ENCODE peak calls at places on chromosome 22, in eight cellular contexts. U is sigmoid colon, Q is PC-3, D is fibroblast of lung, O is pancreas, B is heart right ventricle, Y is RWPE1, L is lower lobe of right lung. G is an unnamed sample.

GRCh38 chr22:28548411-28548810 is 131.2 kb downstream of the TTC28 start:
- DNase-seq in U (no peak), Q (no peak), D (peak; percentile 3), O (no peak), B (no peak), Y (no peak), L (no peak), G (no peak)

GRCh38 chr22:47599753-47600152 is 837.3 kb downstream of the TBC1D22A start:
- DNase-seq in U (peak; percentile 47), Q (no peak), D (no peak), O (no peak), B (no peak), Y (no peak), L (no peak), G (peak; percentile 27)

GRCh38 chr22:28716686-28717085 is 24.9 kb downstream of the CHEK2 start:
- DNase-seq in U (no peak), Q (no peak), D (peak; percentile 45), O (no peak), B (no peak), Y (no peak), L (no peak), G (no peak)

GRCh38 chr22:38611559-38611958 is 41.6 kb upstream of the DMC1 start:
- DNase-seq in U (no peak), Q (no peak), D (no peak), O (peak; percentile 31), B (no peak), Y (no peak), L (no peak), G (no peak)

GRCh38 chr22:24703101-24703500 is 71.4 kb downstream of the PIWIL3 start:
- DNase-seq in U (no peak), Q (no peak), D (peak; percentile 5), O (no peak), B (peak; percentile 53), Y (no peak), L (no peak), G (no peak)

GRCh38 chr22:35918466-35918865 is 110.2 kb downstream of the RBFOX2 start:
- DNase-seq in U (no peak), Q (no peak), D (no peak), O (no peak), B (no peak), Y (no peak), L (no peak), G (no peak)

GRCh38 chr22:36540867-36541642 is 12.1 kb upstream of the EIF3D start:
- DNase-seq in U (no peak), Q (peak; percentile 77), D (peak; percentile 69), O (no peak), B (no peak), Y (no peak), L (no peak), G (no peak)

GRCh38 chr22:42277988-42278776 is 7.7 kb upstream of the TCF20 start:
- DNase-seq in U (peak; percentile 60), Q (no peak), D (no peak), O (no peak), B (no peak), Y (peak; percentile 5), L (no peak), G (no peak)

GRCh38 chr22:45896153-45896951 is 80.6 kb downstream of the WNT7B start:
- DNase-seq in U (no peak), Q (peak; percentile 85), D (no peak), O (peak; percentile 45), B (no peak), Y (peak; percentile 50), L (peak; percentile 72), G (peak; percentile 77)

GRCh38 chr22:37659897-37660708 is 1.6 kb downstream of the PDXP start:
- DNase-seq in U (no peak), Q (no peak), D (no peak), O (no peak), B (no peak), Y (no peak), L (no peak), G (no peak)

GRCh38 chr22:27866136-27867091 is 52.6 kb downstream of the PITPNB start:
- DNase-seq in U (peak; percentile 89), Q (peak; percentile 85), D (peak; percentile 92), O (no peak), B (peak; percentile 57), Y (peak; percentile 71), L (no peak), G (no peak)

GRCh38 chr22:45204751-45205623 is 35.7 kb downstream of the KIAA0930 start:
- DNase-seq in U (peak; percentile 54), Q (no peak), D (no peak), O (no peak), B (no peak), Y (no peak), L (no peak), G (no peak)

GRCh38 chr22:41498322-41498721 is 29.4 kb downstream of the ACO2 start:
- DNase-seq in U (no peak), Q (no peak), D (no peak), O (no peak), B (no peak), Y (no peak), L (no peak), G (no peak)

GRCh38 chr22:17271711-17272451 is 52.6 kb upstream of the ADA2 start:
- DNase-seq in U (peak; percentile 38), Q (no peak), D (no peak), O (no peak), B (peak; percentile 1), Y (no peak), L (peak; percentile 12), G (no peak)

GRCh38 chr22:42179616-42180015 is 49.0 kb upstream of the CYP2D6 start:
- DNase-seq in U (no peak), Q (peak; percentile 10), D (peak; percentile 83), O (no peak), B (no peak), Y (no peak), L (no peak), G (no peak)

GRCh38 chr22:45880732-45881523 is 96.0 kb downstream of the WNT7B start:
- DNase-seq in U (peak; percentile 54), Q (no peak), D (no peak), O (peak; percentile 58), B (no peak), Y (no peak), L (peak; percentile 37), G (peak; percentile 57)

GRCh38 chr22:26718488-26718887 is 61.1 kb downstream of the MIAT start:
- DNase-seq in U (no peak), Q (no peak), D (no peak), O (no peak), B (no peak), Y (no peak), L (no peak), G (no peak)

GRCh38 chr22:26722159-26722558 is 64.8 kb downstream of the MIAT start:
- DNase-seq in U (no peak), Q (peak; percentile 40), D (peak; percentile 81), O (no peak), B (no peak), Y (peak; percentile 6), L (no peak), G (no peak)

GRCh38 chr22:26714971-26715370 is 57.6 kb downstream of the MIAT start:
- DNase-seq in U (no peak), Q (no peak), D (no peak), O (no peak), B (no peak), Y (no peak), L (no peak), G (no peak)

GRCh38 chr22:26715392-26715939 is 58.1 kb downstream of the MIAT start:
- DNase-seq in U (no peak), Q (no peak), D (no peak), O (no peak), B (no peak), Y (no peak), L (no peak), G (no peak)

DNA sequence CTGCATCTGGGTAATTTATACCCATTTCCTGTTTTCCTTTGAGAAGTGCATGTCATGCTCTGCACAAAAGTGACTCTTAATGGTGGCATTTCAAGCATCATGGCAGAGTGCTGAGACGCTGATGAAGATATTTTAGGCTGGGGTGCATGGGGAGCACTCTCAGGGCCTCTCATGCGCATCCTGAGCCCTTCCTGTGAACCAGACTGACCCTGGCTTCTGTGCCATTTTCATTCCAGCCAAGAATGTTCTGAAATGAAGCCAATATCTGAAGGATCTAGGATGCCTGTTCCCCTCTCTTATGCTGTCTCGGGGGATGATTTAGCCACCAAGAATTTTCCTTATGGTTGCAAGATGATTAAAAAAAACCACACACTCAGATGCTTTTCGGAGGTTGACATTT is 61.5 kb downstream of the MIAT start:
- DNase-seq in U (no peak), Q (peak; percentile 23), D (peak; percentile 98), O (no peak), B (no peak), Y (no peak), L (no peak), G (no peak)
- H3K27ac ChIP-seq in U (no peak overlapping the region), Q (no peak overlapping the region), D (peak overlapping the region; percentile 30), O (no peak overlapping the region), B (no peak overlapping the region), Y (peak overlapping the region; percentile 37), L (no peak overlapping the region), G (no peak overlapping the region)

GRCh38 chr22:26442086-26442756 is 13.2 kb downstream of the ASPHD2 start:
- DNase-seq in U (no peak), Q (no peak), D (no peak), O (no peak), B (no peak), Y (no peak), L (no peak), G (no peak)
- TF ChIP-seq CTCF in U (no peak), Q (no peak), D (no peak), O (no peak), B (no peak), Y (no peak), L (no peak), G (no peak)

GRCh38 chr22:20903093-20903492 is 14.1 kb upstream of the CRKL start:
- DNase-seq in U (no peak), Q (no peak), D (no peak), O (no peak), B (no peak), Y (no peak), L (no peak), G (no peak)

GRCh38 chr22:20904980-20905355 is 12.2 kb upstream of the CRKL start:
- DNase-seq in U (no peak), Q (peak; percentile 21), D (no peak), O (no peak), B (no peak), Y (no peak), L (no peak), G (no peak)

GRCh38 chr22:20906387-20906767 is 10.8 kb upstream of the CRKL start:
- DNase-seq in U (no peak), Q (no peak), D (no peak), O (no peak), B (no peak), Y (no peak), L (no peak), G (no peak)

GRCh38 chr22:20904008-20904979 is 12.9 kb upstream of the CRKL start:
- DNase-seq in U (no peak), Q (peak; percentile 91), D (peak; percentile 96), O (no peak), B (no peak), Y (peak; percentile 89), L (no peak), G (no peak)

GRCh38 chr22:20905415-20906386 is 11.5 kb upstream of the CRKL start:
- DNase-seq in U (no peak), Q (peak; percentile 29), D (no peak), O (no peak), B (no peak), Y (no peak), L (no peak), G (peak; percentile 10)
- H3K27ac ChIP-seq in U (no peak overlapping the region), Q (peak overlapping the region; percentile 57), D (peak overlapping the region; percentile 75), O (no peak overlapping the region), B (no peak overlapping the region), Y (peak overlapping the region; percentile 79), L (no peak overlapping the region), G (no peak overlapping the region)

GRCh38 chr22:49917997-49918910 is at the start of the genes ALG12 and CRELD2:
- DNase-seq in U (peak; percentile 99), Q (peak; percentile 91), D (peak; percentile 96), O (peak; percentile 97), B (peak; percentile 98), Y (peak; percentile 97), L (peak; percentile 98), G (peak; percentile 98)
- TF ChIP-seq CTCF in U (no peak), Q (no peak), D (no peak), O (no peak), B (no peak), Y (no peak), L (no peak), G (no peak)